ENCODE peak calls at places on chromosomes 11 and 22, in eight cellular contexts. F is psoas muscle; O is Caco-2; M is effector memory CD4-positive, alpha-beta T cell; X is body of pancreas; W is neuronal stem cell; V is fibroblast of lung; Z is cardiac muscle cell. B is an unnamed sample. For H3K4me1 and H3K9me3, the result is how much of the 10 kb centered on the place peaks cover.

GRCh38 chr11:62054484-62055121 is 69.2 kb upstream of the INCENP start:
- DNase-seq in F (no peak), O (peak), M (no peak), X (peak), W (no peak), V (no peak), Z (peak), B (peak)

GRCh38 chr11:72696866-72697428 is 22.7 kb upstream of the PDE2A start:
- DNase-seq in F (peak), O (no peak), M (no peak), X (peak), W (no peak), V (no peak), Z (no peak), B (no peak)

GRCh38 chr11:131678658-131679340 is 308.4 kb downstream of the NTM start:
- DNase-seq in F (no peak), O (no peak), M (no peak), X (no peak), W (no peak), V (no peak), Z (no peak), B (no peak)

GRCh38 chr22:44576311-44577260 is 78.6 kb upstream of the RTL6 start:
- DNase-seq in F (no peak), O (no peak), M (no peak), X (no peak), W (no peak), V (no peak), Z (no peak), B (no peak)

GRCh38 chr11:126024143-126024542 is 38.5 kb downstream of the CDON start:
- DNase-seq in F (no peak), O (no peak), M (no peak), X (no peak), W (no peak), V (no peak), Z (no peak), B (no peak)

GRCh38 chr11:2437516-2437915 is 6.8 kb downstream of the TRPM5 start:
- DNase-seq in F (no peak), O (no peak), M (no peak), X (no peak), W (no peak), V (no peak), Z (no peak), B (no peak)

GRCh38 chr11:64131657-64132387 is 34.1 kb downstream of the MACROD1 start:
- DNase-seq in F (no peak), O (peak), M (no peak), X (no peak), W (no peak), V (no peak), Z (no peak), B (no peak)

GRCh38 chr22:45216133-45217003 is 24.3 kb downstream of the KIAA0930 start:
- DNase-seq in F (no peak), O (no peak), M (no peak), X (peak), W (no peak), V (peak), Z (peak), B (no peak)

GRCh38 chr11:104256525-104256924 is 92.6 kb upstream of the PDGFD start:
- DNase-seq in F (no peak), O (no peak), M (no peak), X (no peak), W (no peak), V (peak), Z (peak), B (peak)

GRCh38 chr11:408154-409007 is 6.4 kb downstream of the SIGIRR start:
- DNase-seq in F (no peak), O (no peak), M (no peak), X (peak), W (no peak), V (no peak), Z (no peak), B (no peak)

GRCh38 chr11:5038336-5038735 is 8.0 kb upstream of the OR52J3 start:
- DNase-seq in F (no peak), O (no peak), M (no peak), X (no peak), W (no peak), V (no peak), Z (no peak), B (no peak)

GRCh38 chr11:12216100-12216499 is 105.7 kb downstream of the MICAL2 start:
- DNase-seq in F (no peak), O (no peak), M (no peak), X (peak), W (no peak), V (no peak), Z (no peak), B (no peak)

GRCh38 chr11:76699461-76700091 is 29.0 kb upstream of the LRRC32 start:
- DNase-seq in F (no peak), O (no peak), M (no peak), X (no peak), W (no peak), V (peak), Z (no peak), B (no peak)

GRCh38 chr11:41522899-41523672 is 63.6 kb upstream of the LRRC4C start:
- DNase-seq in F (no peak), O (no peak), M (no peak), X (no peak), W (no peak), V (peak), Z (no peak), B (no peak)

GRCh38 chr11:2564008-2564530 is 119.3 kb downstream of the KCNQ1 start:
- DNase-seq in F (no peak), O (no peak), M (no peak), X (no peak), W (no peak), V (no peak), Z (no peak), B (no peak)

GRCh38 chr11:95933594-95933993 is 9.7 kb upstream of the MTMR2 start:
- DNase-seq in F (no peak), O (peak), M (no peak), X (no peak), W (no peak), V (no peak), Z (no peak), B (no peak)

GRCh38 chr11:2301631-2302272 is at the start of the genes C11orf21 and TSPAN32:
- DNase-seq in F (no peak), O (no peak), M (peak), X (peak), W (no peak), V (peak), Z (peak), B (peak)

GRCh38 chr11:128716231-128716630 is 22.4 kb downstream of the FLI1 start:
- DNase-seq in F (no peak), O (no peak), M (no peak), X (no peak), W (no peak), V (no peak), Z (no peak), B (no peak)
- H3K4me1 ChIP-seq in F (under half), O (under half), M (half or more), X (under half), W (under half), V (under half), Z (under half), B (under half)

GRCh38 chr22:48796295-48797015 is 1031.2 kb downstream of the BRD1 start:
- DNase-seq in F (no peak), O (no peak), M (no peak), X (no peak), W (no peak), V (peak), Z (no peak), B (no peak)
- H3K9me3 ChIP-seq in F (under half), O (under half), M (under half), X (under half), W (under half), V (under half), Z (under half), B (under half)

DNA sequence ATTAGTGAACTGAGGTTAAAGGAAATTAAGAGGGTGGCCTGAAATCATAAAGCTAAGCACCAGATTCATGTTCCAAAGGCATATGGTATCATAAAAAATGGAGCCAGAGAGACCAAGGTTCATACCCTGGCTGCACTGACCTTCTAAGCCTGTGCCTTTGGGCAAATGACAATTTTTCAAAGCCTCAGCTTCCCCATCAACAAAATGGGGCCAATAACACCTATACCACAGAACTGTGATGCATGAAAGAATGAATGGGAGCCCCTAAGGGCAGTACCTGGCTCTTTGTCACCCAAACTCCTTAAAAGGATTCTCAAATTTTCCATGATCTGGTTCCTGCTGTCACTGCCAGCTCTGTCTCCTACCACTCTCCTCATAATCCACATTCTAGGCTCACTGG is 72.5 kb downstream of the RAB30 start:
- DNase-seq in F (no peak), O (no peak), M (no peak), X (no peak), W (no peak), V (no peak), Z (no peak), B (no peak)
- H3K4me1 ChIP-seq in F (half or more), O (under half), M (under half), X (under half), W (under half), V (under half), Z (under half), B (under half)

DNA sequence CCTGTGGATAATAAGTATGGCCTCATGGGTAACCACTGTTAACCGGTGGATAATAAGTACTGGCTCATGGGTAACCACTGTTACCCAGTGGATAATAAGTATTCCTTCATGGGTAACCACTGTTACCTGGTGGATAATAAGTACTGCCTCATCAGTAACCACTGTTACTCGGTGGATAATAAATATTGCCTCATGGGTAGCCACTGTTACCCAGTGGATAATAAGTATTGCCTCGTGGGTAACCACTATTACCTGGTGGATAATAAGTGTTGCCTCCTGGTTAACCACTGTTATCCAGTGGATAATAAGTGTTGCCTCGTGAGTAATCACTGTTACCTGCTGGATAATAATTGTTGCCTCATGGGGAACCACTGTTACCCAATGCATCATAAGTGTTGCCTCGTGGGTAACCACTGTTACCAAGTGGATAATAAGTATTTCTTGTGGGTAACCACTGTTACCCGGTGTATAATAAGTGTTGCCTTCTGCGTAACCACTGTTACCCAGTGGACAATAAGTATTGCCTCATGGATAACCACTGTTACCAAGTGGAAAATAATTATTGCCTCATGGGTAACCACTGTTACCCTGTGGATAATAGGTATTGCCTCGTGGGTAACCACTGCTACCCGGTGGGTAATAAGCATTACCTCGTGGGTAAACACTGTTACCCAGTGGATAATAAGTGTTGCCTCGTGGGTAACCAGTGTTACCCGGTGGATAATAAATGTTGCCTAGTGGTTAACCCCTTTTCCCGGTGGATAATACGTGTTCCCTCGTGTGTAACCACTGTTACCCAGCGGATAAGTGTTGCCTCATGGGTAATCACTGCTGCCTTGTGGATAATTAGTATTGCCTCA is 26.6 kb upstream of the NXPE4 start:
- DNase-seq in F (no peak), O (no peak), M (no peak), X (no peak), W (no peak), V (no peak), Z (no peak), B (no peak)
- H3K9me3 ChIP-seq in F (under half), O (under half), M (under half), X (under half), W (under half), V (under half), Z (under half), B (under half)

GRCh38 chr22:37932401-37932800 is 21.0 kb downstream of the C22orf23 start:
- DNase-seq in F (no peak), O (no peak), M (no peak), X (no peak), W (no peak), V (no peak), Z (no peak), B (no peak)
- H3K4me1 ChIP-seq in F (under half), O (under half), M (under half), X (half or more), W (under half), V (under half), Z (under half), B (under half)

DNA sequence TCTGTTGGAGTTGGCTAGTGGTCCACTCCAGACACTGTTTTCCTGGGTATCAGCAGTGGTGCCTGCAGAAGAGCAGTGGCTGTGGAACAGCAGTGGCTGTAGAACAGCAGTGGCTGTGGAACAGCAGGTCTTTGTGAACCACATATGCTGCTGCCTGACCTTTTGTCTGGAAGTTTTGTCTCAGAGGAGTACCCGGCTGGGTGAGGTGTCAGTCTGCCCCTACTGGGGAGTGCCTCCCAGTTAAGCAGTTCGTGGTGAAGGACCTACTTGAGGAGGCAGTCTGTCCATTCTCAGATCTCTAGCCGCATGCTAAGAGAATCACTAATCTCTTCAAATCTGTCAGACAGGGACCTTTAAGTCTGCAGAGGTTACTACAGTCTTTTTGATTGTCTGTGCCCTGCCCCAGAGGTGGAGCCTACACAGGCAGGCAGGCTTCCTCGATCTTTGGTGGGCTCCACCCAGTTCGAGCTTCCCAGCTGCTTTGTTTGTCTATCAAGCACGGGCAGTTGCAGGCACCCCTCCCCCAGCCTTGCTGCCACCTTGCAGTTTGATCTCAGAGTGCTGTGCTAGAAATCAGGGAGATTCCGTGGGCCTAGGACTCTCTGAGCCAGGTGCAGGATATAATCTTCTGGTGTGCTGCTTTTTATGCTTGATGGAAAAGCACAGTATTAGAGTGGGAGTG is 89.1 kb upstream of the TRIM48 start:
- DNase-seq in F (no peak), O (no peak), M (no peak), X (peak), W (no peak), V (no peak), Z (no peak), B (no peak)
- H3K9me3 ChIP-seq in F (under half), O (under half), M (under half), X (under half), W (under half), V (under half), Z (under half), B (under half)

GRCh38 chr11:83061883-83062282 is 9.8 kb downstream of the RAB30 start:
- DNase-seq in F (no peak), O (no peak), M (no peak), X (no peak), W (no peak), V (no peak), Z (no peak), B (no peak)
- H3K4me1 ChIP-seq in F (half or more), O (under half), M (under half), X (under half), W (under half), V (under half), Z (under half), B (under half)

B was measured in adipocyte.